ENCODE peak calls at places on chromosomes 13 and 19, in seven cellular contexts. One of them, this sample, is unnamed.

GRCh38 chr13:109723046-109723445 is 63.3 kb downstream of the IRS2 start:
- DNase-seq in GM23338: no peak
- DNase-seq in hepatocyte: no peak
- DNase-seq in neural progenitor cell: no peak
- DNase-seq in GM23248: no peak
- DNase-seq in MM.1S: no peak
- DNase-seq in HCT116: no peak
- DNase-seq in this sample: no peak

GRCh38 chr19:5536337-5536894 is 31.3 kb downstream of the TINCR start:
- DNase-seq in GM23248: peak; percentile 65
- DNase-seq in MM.1S: no peak
- DNase-seq in HCT116: peak; percentile 51
- DNase-seq in GM23338: peak; percentile 97
- DNase-seq in neural progenitor cell: peak; percentile 97
- DNase-seq in hepatocyte: peak; percentile 88
- DNase-seq in this sample: peak; percentile 48

GRCh38 chr19:40217921-40218890 is at the start of gene TTC9B:
- DNase-seq in GM23338: peak; percentile 90
- DNase-seq in hepatocyte: peak; percentile 67
- DNase-seq in neural progenitor cell: peak; percentile 93
- DNase-seq in GM23248: peak; percentile 60
- DNase-seq in HCT116: no peak
- DNase-seq in MM.1S: no peak
- DNase-seq in this sample: no peak

GRCh38 chr19:10142701-10143375 is 23.1 kb upstream of the EIF3G start:
- DNase-seq in neural progenitor cell: no peak
- DNase-seq in GM23338: no peak
- DNase-seq in MM.1S: no peak
- DNase-seq in GM23248: no peak
- DNase-seq in HCT116: no peak
- DNase-seq in hepatocyte: no peak
- DNase-seq in this sample: no peak

GRCh38 chr19:38213911-38214625 is 10.0 kb downstream of the DPF1 start:
- DNase-seq in MM.1S: peak; percentile 65
- DNase-seq in GM23338: peak; percentile 70
- DNase-seq in neural progenitor cell: peak; percentile 52
- DNase-seq in HCT116: no peak
- DNase-seq in hepatocyte: no peak
- DNase-seq in GM23248: peak; percentile 85
- DNase-seq in this sample: peak; percentile 18

GRCh38 chr19:28943651-28944050 is 269.3 kb downstream of the UQCRFS1 start:
- DNase-seq in GM23338: peak; percentile 53
- DNase-seq in neural progenitor cell: peak; percentile 12
- DNase-seq in MM.1S: no peak
- DNase-seq in HCT116: no peak
- DNase-seq in hepatocyte: no peak
- DNase-seq in GM23248: no peak
- DNase-seq in this sample: no peak

GRCh38 chr19:42074513-42075363 is 1.2 kb upstream of the ZNF574 start:
- DNase-seq in GM23338: peak; percentile 50
- DNase-seq in HCT116: no peak
- DNase-seq in neural progenitor cell: no peak
- DNase-seq in GM23248: peak; percentile 47
- DNase-seq in hepatocyte: peak; percentile 34
- DNase-seq in MM.1S: no peak
- DNase-seq in this sample: no peak

GRCh38 chr13:76389321-76389720 is 496.9 kb downstream of the KCTD12 start:
- DNase-seq in hepatocyte: no peak
- DNase-seq in MM.1S: no peak
- DNase-seq in GM23248: no peak
- DNase-seq in GM23338: no peak
- DNase-seq in HCT116: no peak
- DNase-seq in neural progenitor cell: no peak
- DNase-seq in this sample: no peak

GRCh38 chr13:110582421-110582954 is 21.0 kb upstream of the RAB20 start:
- DNase-seq in GM23248: no peak
- DNase-seq in GM23338: no peak
- DNase-seq in neural progenitor cell: no peak
- DNase-seq in hepatocyte: no peak
- DNase-seq in MM.1S: no peak
- DNase-seq in HCT116: no peak
- DNase-seq in this sample: no peak

GRCh38 chr19:45608948-45609347 is 6.9 kb upstream of the GPR4 start:
- DNase-seq in GM23338: no peak
- DNase-seq in MM.1S: no peak
- DNase-seq in HCT116: no peak
- DNase-seq in GM23248: no peak
- DNase-seq in hepatocyte: no peak
- DNase-seq in neural progenitor cell: no peak
- DNase-seq in this sample: no peak

GRCh38 chr19:45615795-45616708 is 14.0 kb upstream of the GPR4 start:
- DNase-seq in neural progenitor cell: peak; percentile 99
- DNase-seq in GM23338: peak; percentile 99
- DNase-seq in MM.1S: peak; percentile 87
- DNase-seq in HCT116: peak; percentile 97
- DNase-seq in hepatocyte: peak; percentile 92
- DNase-seq in GM23248: peak; percentile 94
- DNase-seq in this sample: peak; percentile 80

GRCh38 chr19:45616709-45617027 is 14.7 kb upstream of the GPR4 start:
- DNase-seq in MM.1S: no peak
- DNase-seq in HCT116: no peak
- DNase-seq in neural progenitor cell: no peak
- DNase-seq in GM23338: peak; percentile 71
- DNase-seq in GM23248: no peak
- DNase-seq in hepatocyte: no peak
- DNase-seq in this sample: no peak

DNA sequence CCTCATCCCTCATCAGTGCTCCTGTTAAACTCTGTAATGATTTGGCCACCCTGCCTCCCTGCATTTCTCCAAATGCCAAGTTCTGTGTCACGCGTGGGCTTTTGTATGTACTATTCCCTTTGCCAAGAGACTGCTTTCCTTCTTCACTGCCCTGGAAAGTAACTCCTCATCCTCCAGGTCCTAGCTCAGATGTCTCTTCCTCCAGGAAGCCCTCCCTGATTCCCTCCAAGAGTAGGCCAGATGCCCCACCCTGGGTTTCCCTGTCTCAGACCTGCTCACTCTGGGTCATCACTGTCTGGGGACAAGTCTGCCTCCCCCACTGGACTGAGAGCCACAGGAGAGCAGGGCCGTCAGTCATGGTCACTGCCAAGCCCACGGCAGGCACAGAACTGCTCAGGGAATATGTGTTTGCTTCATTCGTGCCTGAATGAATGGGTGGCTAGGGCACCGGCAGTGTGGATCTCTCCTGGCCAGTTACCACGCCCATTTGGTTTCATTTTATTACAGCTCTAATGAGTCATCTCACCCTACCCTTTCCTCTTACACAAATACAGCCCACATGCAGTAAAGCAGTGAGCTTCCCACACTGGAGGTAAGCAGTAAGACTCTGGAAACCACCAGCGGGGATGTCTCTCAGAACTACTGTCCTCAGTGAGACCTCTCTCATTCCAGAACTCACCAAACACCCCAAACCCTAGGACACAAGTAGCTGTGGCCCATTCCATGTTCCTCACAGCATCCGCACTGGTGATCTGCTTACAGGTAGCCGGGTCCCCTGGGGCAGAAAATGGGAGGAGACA is 12.1 kb upstream of the GPR4 start:
- DNase-seq in GM23248: peak; percentile 97
- DNase-seq in HCT116: peak; percentile 84
- DNase-seq in neural progenitor cell: no peak
- DNase-seq in GM23338: no peak
- DNase-seq in hepatocyte: peak; percentile 83
- DNase-seq in MM.1S: peak; percentile 54
- DNase-seq in this sample: peak; percentile 92
- TF ChIP-seq EZH2phosphoT487 in GM23248: no peak
- TF ChIP-seq EZH2phosphoT487 in HCT116: no peak
- TF ChIP-seq EZH2phosphoT487 in neural progenitor cell: no peak
- TF ChIP-seq EZH2phosphoT487 in GM23338: no peak
- TF ChIP-seq EZH2phosphoT487 in hepatocyte: no peak
- TF ChIP-seq EZH2phosphoT487 in MM.1S: no peak
- TF ChIP-seq EZH2phosphoT487 in this sample: no peak

GRCh38 chr19:2047076-2047448 is 4.0 kb downstream of the MKNK2 start:
- DNase-seq in HCT116: no peak
- DNase-seq in neural progenitor cell: no peak
- DNase-seq in GM23248: no peak
- DNase-seq in GM23338: no peak
- DNase-seq in MM.1S: no peak
- DNase-seq in hepatocyte: no peak
- DNase-seq in this sample: no peak

GRCh38 chr19:2043864-2044708 is 7.0 kb downstream of the MKNK2 start:
- DNase-seq in hepatocyte: peak; percentile 6
- DNase-seq in MM.1S: no peak
- DNase-seq in GM23338: no peak
- DNase-seq in HCT116: no peak
- DNase-seq in neural progenitor cell: peak; percentile 16
- DNase-seq in GM23248: no peak
- DNase-seq in this sample: no peak

GRCh38 chr19:2046046-2046907 is 4.8 kb downstream of the MKNK2 start:
- DNase-seq in GM23338: no peak
- DNase-seq in GM23248: no peak
- DNase-seq in neural progenitor cell: peak; percentile 3
- DNase-seq in MM.1S: no peak
- DNase-seq in hepatocyte: peak; percentile 7
- DNase-seq in HCT116: no peak
- DNase-seq in this sample: no peak

GRCh38 chr19:2044709-2045500 is 6.1 kb downstream of the MKNK2 start:
- DNase-seq in MM.1S: no peak
- DNase-seq in hepatocyte: peak; percentile 5
- DNase-seq in GM23338: no peak
- DNase-seq in neural progenitor cell: no peak
- DNase-seq in HCT116: no peak
- DNase-seq in GM23248: no peak
- DNase-seq in this sample: no peak

GRCh38 chr19:2045501-2046045 is 5.5 kb downstream of the MKNK2 start:
- DNase-seq in GM23248: no peak
- DNase-seq in neural progenitor cell: no peak
- DNase-seq in hepatocyte: peak; percentile 4
- DNase-seq in GM23338: no peak
- DNase-seq in HCT116: no peak
- DNase-seq in MM.1S: no peak
- DNase-seq in this sample: no peak
- TF ChIP-seq EZH2phosphoT487 in GM23248: no peak
- TF ChIP-seq EZH2phosphoT487 in neural progenitor cell: no peak
- TF ChIP-seq EZH2phosphoT487 in hepatocyte: no peak
- TF ChIP-seq EZH2phosphoT487 in GM23338: no peak
- TF ChIP-seq EZH2phosphoT487 in HCT116: no peak
- TF ChIP-seq EZH2phosphoT487 in MM.1S: no peak
- TF ChIP-seq EZH2phosphoT487 in this sample: no peak

GRCh38 chr13:33496336-33496735 is 210.8 kb upstream of the STARD13 start:
- DNase-seq in HCT116: no peak
- DNase-seq in hepatocyte: no peak
- DNase-seq in GM23248: no peak
- DNase-seq in neural progenitor cell: no peak
- DNase-seq in GM23338: no peak
- DNase-seq in MM.1S: no peak
- DNase-seq in this sample: no peak

GRCh38 chr13:33493672-33494365 is 208.3 kb upstream of the STARD13 start:
- DNase-seq in hepatocyte: no peak
- DNase-seq in MM.1S: no peak
- DNase-seq in GM23338: no peak
- DNase-seq in neural progenitor cell: no peak
- DNase-seq in GM23248: no peak
- DNase-seq in HCT116: no peak
- DNase-seq in this sample: no peak

GRCh38 chr13:33494596-33495214 is 209.2 kb upstream of the STARD13 start:
- DNase-seq in neural progenitor cell: no peak
- DNase-seq in GM23248: peak; percentile 68
- DNase-seq in HCT116: peak; percentile 64
- DNase-seq in MM.1S: no peak
- DNase-seq in GM23338: peak; percentile 20
- DNase-seq in hepatocyte: peak; percentile 35
- DNase-seq in this sample: peak; percentile 86

DNA sequence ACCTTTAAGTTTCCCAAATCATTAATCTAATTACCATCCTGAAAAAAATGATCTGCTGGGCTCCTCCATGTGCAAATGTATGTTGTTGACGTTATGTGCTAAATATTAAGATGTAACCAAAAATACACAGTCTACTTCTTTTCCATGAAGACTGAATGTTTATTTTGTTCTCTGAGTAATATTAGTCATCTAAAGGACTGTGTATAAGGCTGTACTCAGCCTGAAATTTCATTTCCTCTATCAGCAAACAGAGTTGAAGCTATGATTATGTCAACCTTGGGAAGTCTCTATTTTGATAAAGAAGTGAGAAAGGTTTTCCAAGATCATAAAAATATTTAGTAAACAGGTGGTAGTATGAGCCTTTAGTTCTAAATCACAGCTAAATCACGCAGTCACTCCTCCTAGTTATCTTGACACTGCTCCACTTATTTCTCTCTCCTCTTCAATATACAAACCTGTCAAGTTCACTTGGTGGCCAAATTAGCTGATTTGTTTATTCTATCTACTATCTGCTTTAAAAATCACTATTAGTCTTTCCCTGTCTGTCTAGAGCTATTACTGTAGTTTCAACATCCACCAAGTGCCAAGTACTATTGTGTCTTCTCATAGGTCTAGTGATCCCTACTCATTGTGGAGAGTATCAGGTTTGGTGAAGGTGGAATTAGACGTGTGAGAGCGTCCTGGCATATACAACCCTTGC is 211.7 kb upstream of the STARD13 start:
- DNase-seq in hepatocyte: no peak
- DNase-seq in HCT116: no peak
- DNase-seq in neural progenitor cell: no peak
- DNase-seq in GM23248: peak; percentile 41
- DNase-seq in GM23338: no peak
- DNase-seq in MM.1S: no peak
- DNase-seq in this sample: peak; percentile 64
- TF ChIP-seq EZH2phosphoT487 in hepatocyte: no peak
- TF ChIP-seq EZH2phosphoT487 in HCT116: no peak
- TF ChIP-seq EZH2phosphoT487 in neural progenitor cell: no peak
- TF ChIP-seq EZH2phosphoT487 in GM23248: no peak
- TF ChIP-seq EZH2phosphoT487 in GM23338: no peak
- TF ChIP-seq EZH2phosphoT487 in MM.1S: no peak
- TF ChIP-seq EZH2phosphoT487 in this sample: no peak

GRCh38 chr13:99191336-99191899 is 9.2 kb upstream of the UBAC2 start:
- DNase-seq in MM.1S: no peak
- DNase-seq in hepatocyte: no peak
- DNase-seq in GM23248: no peak
- DNase-seq in neural progenitor cell: no peak
- DNase-seq in GM23338: no peak
- DNase-seq in HCT116: no peak
- DNase-seq in this sample: no peak

GRCh38 chr13:99192480-99192879 is 8.2 kb upstream of the UBAC2 start:
- DNase-seq in GM23248: no peak
- DNase-seq in GM23338: no peak
- DNase-seq in neural progenitor cell: no peak
- DNase-seq in HCT116: no peak
- DNase-seq in MM.1S: no peak
- DNase-seq in hepatocyte: no peak
- DNase-seq in this sample: no peak

GRCh38 chr13:99191900-99192399 is 8.7 kb upstream of the UBAC2 start:
- DNase-seq in GM23338: no peak
- DNase-seq in neural progenitor cell: peak; percentile 16
- DNase-seq in GM23248: peak; percentile 64
- DNase-seq in MM.1S: no peak
- DNase-seq in HCT116: no peak
- DNase-seq in hepatocyte: no peak
- DNase-seq in this sample: peak; percentile 65

GRCh38 chr13:99190147-99190985 is 10.3 kb upstream of the UBAC2 start:
- DNase-seq in GM23338: no peak
- DNase-seq in HCT116: no peak
- DNase-seq in hepatocyte: no peak
- DNase-seq in MM.1S: no peak
- DNase-seq in neural progenitor cell: no peak
- DNase-seq in GM23248: no peak
- DNase-seq in this sample: no peak

GRCh38 chr13:99193152-99193551 is 7.5 kb upstream of the UBAC2 start:
- DNase-seq in GM23338: no peak
- DNase-seq in hepatocyte: no peak
- DNase-seq in HCT116: no peak
- DNase-seq in GM23248: no peak
- DNase-seq in neural progenitor cell: no peak
- DNase-seq in MM.1S: no peak
- DNase-seq in this sample: no peak
- TF ChIP-seq EZH2phosphoT487 in GM23338: no peak
- TF ChIP-seq EZH2phosphoT487 in hepatocyte: no peak
- TF ChIP-seq EZH2phosphoT487 in HCT116: no peak
- TF ChIP-seq EZH2phosphoT487 in GM23248: no peak
- TF ChIP-seq EZH2phosphoT487 in neural progenitor cell: no peak
- TF ChIP-seq EZH2phosphoT487 in MM.1S: no peak
- TF ChIP-seq EZH2phosphoT487 in this sample: no peak